ENCODE peak calls at places on chromosome 12, in eight cellular contexts. E is activated gamma-delta T cell treated with Interleukin-2 at 50 U/mL for 16 hours; B is activated T-cell treated with anti-CD3 and anti-CD28 coated beads, Interleukin-2, amount 50 U/mL, for 72 hours; V is cortex of kidney; X is fibroblast of the aortic adventitia; F is left ventricle myocardium superior; D is GM04504; T is NCI-H1092. L is an unnamed sample.

GRCh38 chr12:22034709-22035506 is 11.1 kb upstream of the CMAS start:
- DNase-seq in B (no peak), T (no peak), V (no peak), D (no peak), X (peak; percentile 58), E (no peak), F (no peak), L (no peak)

GRCh38 chr12:67893003-67893402 is 96.2 kb upstream of the IFNG-AS1 start:
- DNase-seq in X (no peak), T (no peak), B (no peak), E (no peak), V (no peak), D (no peak), F (no peak), L (no peak)

GRCh38 chr12:54140958-54141388 is 47.8 kb downstream of the SMUG1 start:
- DNase-seq in X (peak; percentile 65), F (peak; percentile 39), D (peak; percentile 57), E (no peak), T (no peak), B (no peak), V (no peak), L (peak; percentile 68)

GRCh38 chr12:77938301-77938700 is 107.6 kb downstream of the NAV3 start:
- DNase-seq in E (no peak), T (no peak), X (no peak), B (no peak), F (no peak), V (no peak), D (no peak), L (no peak)

GRCh38 chr12:76020731-76021672 is 10.6 kb downstream of the PHLDA1 start:
- DNase-seq in E (peak; percentile 60), T (no peak), D (peak; percentile 96), F (no peak), X (peak; percentile 98), V (no peak), B (peak; percentile 82), L (no peak)

GRCh38 chr12:116533343-116534248 is 25.6 kb upstream of the MAP1LC3B2 start:
- DNase-seq in D (no peak), B (peak; percentile 84), E (peak; percentile 65), T (peak; percentile 20), F (peak; percentile 82), V (no peak), X (peak; percentile 84), L (peak; percentile 80)

GRCh38 chr12:68919581-68920239 is 13.3 kb downstream of the CPM start:
- DNase-seq in T (no peak), F (no peak), D (no peak), E (no peak), B (peak; percentile 23), V (no peak), X (peak; percentile 33), L (no peak)

GRCh38 chr12:114400925-114401324 is 5.0 kb downstream of the TBX5 start:
- DNase-seq in B (no peak), T (no peak), D (no peak), F (peak; percentile 66), E (no peak), X (no peak), V (no peak), L (no peak)

L was measured in psoas muscle.